ENCODE peak calls at places on chromosomes 13 and 19, in four cellular contexts. One of them, this sample, is unnamed.

GRCh38 chr19:28292822-28293500 is 920.0 kb downstream of the UQCRFS1 start:
- DNase-seq in K562: no peak
- DNase-seq in H1: no peak
- DNase-seq in HepG2: no peak
- DNase-seq in this sample: no peak

GRCh38 chr19:39778763-39779162 is at the start of gene LEUTX:
- DNase-seq in HepG2: no peak
- DNase-seq in K562: no peak
- DNase-seq in H1: no peak
- DNase-seq in this sample: no peak

GRCh38 chr19:28242317-28242927 is 970.5 kb downstream of the UQCRFS1 start:
- DNase-seq in K562: peak; percentile 77
- DNase-seq in HepG2: no peak
- DNase-seq in H1: no peak
- DNase-seq in this sample: peak; percentile 23

GRCh38 chr13:86906458-86906857 is 764.7 kb upstream of the SLITRK5 start:
- DNase-seq in K562: no peak
- DNase-seq in H1: no peak
- DNase-seq in HepG2: no peak
- DNase-seq in this sample: no peak

GRCh38 chr13:34116651-34117050 is 298.7 kb downstream of the RFC3 start:
- DNase-seq in H1: no peak
- DNase-seq in K562: no peak
- DNase-seq in HepG2: no peak
- DNase-seq in this sample: no peak

GRCh38 chr13:48586591-48587103 is 53.8 kb upstream of the RCBTB2 start:
- DNase-seq in H1: no peak
- DNase-seq in HepG2: no peak
- DNase-seq in K562: peak; percentile 10
- DNase-seq in this sample: no peak

GRCh38 chr19:42286349-42287016 is 15.4 kb upstream of the PRR19 start:
- DNase-seq in K562: peak; percentile 66
- DNase-seq in HepG2: no peak
- DNase-seq in H1: no peak
- DNase-seq in this sample: no peak

GRCh38 chr19:31591258-31591657 is 242.0 kb upstream of the TSHZ3 start:
- DNase-seq in H1: no peak
- DNase-seq in HepG2: no peak
- DNase-seq in K562: no peak
- DNase-seq in this sample: no peak

GRCh38 chr19:55493052-55493649 is 4.9 kb downstream of the SSC5D start:
- DNase-seq in K562: no peak
- DNase-seq in HepG2: no peak
- DNase-seq in H1: no peak
- DNase-seq in this sample: no peak

GRCh38 chr13:108377646-108378206 is 108.2 kb downstream of the TNFSF13B start:
- DNase-seq in H1: no peak
- DNase-seq in K562: no peak
- DNase-seq in HepG2: no peak
- DNase-seq in this sample: no peak
- TF ChIP-seq RFX5 in H1: no peak
- TF ChIP-seq RFX5 in K562: no peak
- TF ChIP-seq RFX5 in HepG2: no peak
- TF ChIP-seq RFX5 in this sample: no peak

GRCh38 chr19:1465191-1466016 is 13.6 kb downstream of the C19orf25 start:
- DNase-seq in K562: no peak
- DNase-seq in H1: no peak
- DNase-seq in HepG2: no peak
- DNase-seq in this sample: no peak
- TF ChIP-seq USF2 in K562: no peak
- TF ChIP-seq USF2 in H1: no peak
- TF ChIP-seq USF2 in HepG2: no peak
- TF ChIP-seq USF2 in this sample: no peak

DNA sequence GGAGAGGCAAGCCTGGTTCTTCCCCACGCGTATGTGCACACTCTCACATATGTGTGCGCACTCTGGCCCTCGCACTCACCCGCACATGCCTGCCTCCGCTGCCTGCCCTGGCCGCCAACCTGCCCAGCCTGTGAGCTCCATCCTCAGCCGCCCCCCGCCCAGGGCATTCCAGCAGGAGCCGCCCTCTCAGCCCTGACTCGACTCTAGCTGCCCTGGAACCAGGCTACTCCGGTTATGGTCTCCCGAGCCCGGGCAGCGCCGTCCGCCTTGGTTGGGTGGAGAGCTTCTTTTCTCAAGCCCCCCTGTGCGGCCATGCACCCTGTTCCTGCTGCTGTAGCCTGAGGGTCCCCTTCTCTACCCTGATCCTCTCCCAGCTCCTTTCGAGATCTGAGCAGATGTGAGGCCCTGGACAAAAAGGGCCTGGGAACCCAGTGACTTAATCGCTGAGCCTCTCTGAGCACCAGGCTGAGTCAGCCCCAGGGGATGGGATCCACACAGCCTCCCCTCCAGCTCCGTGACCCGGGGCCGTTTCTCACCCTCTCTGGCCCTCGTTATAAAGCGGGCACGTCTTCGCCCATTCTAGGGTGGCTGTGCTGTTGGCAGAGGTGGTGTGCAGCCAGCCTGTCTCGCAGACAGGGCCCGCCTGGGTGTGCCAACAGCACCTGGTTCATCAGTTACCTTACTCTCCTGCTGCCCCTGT is 191.5 kb downstream of the TEX29 start:
- DNase-seq in K562: no peak
- DNase-seq in HepG2: no peak
- DNase-seq in H1: no peak
- DNase-seq in this sample: no peak
- TF ChIP-seq PHF8 in K562: no peak
- TF ChIP-seq PHF8 in HepG2: no peak
- TF ChIP-seq PHF8 in H1: no peak
- TF ChIP-seq PHF8 in this sample: no peak

GRCh38 chr13:30755678-30756077 is 20.3 kb downstream of the ALOX5AP start:
- DNase-seq in H1: no peak
- DNase-seq in K562: no peak
- DNase-seq in HepG2: no peak
- DNase-seq in this sample: no peak

GRCh38 chr13:30763786-30764440 is 28.6 kb downstream of the ALOX5AP start:
- DNase-seq in HepG2: no peak
- DNase-seq in H1: no peak
- DNase-seq in K562: no peak
- DNase-seq in this sample: no peak

GRCh38 chr13:30757026-30757425 is 21.7 kb downstream of the ALOX5AP start:
- DNase-seq in K562: no peak
- DNase-seq in H1: no peak
- DNase-seq in HepG2: no peak
- DNase-seq in this sample: no peak

GRCh38 chr13:30762643-30763042 is 27.3 kb downstream of the ALOX5AP start:
- DNase-seq in HepG2: no peak
- DNase-seq in K562: no peak
- DNase-seq in H1: no peak
- DNase-seq in this sample: no peak

DNA sequence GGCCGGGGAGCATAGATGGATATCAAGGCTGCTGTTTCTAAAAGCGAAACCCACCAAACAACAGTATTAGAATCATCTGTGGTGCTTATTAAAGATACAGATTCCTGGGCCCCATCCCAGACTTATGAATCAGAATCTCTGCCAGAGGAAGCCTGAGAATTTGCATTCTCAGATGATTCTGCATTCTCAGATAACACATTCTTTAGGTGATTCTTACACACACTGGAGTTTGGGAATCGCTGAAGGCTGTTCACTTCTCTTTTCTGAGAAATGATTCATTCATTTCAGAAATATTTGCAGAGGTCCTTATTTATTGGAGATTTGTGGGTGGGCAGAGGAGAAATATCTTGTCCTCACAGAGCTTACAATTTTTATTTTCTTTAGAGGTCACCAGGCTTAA is 24.4 kb downstream of the ALOX5AP start:
- DNase-seq in H1: no peak
- DNase-seq in K562: no peak
- DNase-seq in HepG2: no peak
- DNase-seq in this sample: no peak
- TF ChIP-seq RFX5 in H1: no peak
- TF ChIP-seq RFX5 in K562: no peak
- TF ChIP-seq RFX5 in HepG2: no peak
- TF ChIP-seq RFX5 in this sample: no peak

GRCh38 chr19:18377026-18377425 is 8.9 kb upstream of the GDF15 start:
- DNase-seq in H1: no peak
- DNase-seq in K562: no peak
- DNase-seq in HepG2: no peak
- DNase-seq in this sample: no peak

GRCh38 chr19:18373407-18373891 is 12.5 kb upstream of the GDF15 start:
- DNase-seq in HepG2: no peak
- DNase-seq in H1: no peak
- DNase-seq in K562: no peak
- DNase-seq in this sample: no peak

GRCh38 chr19:18368504-18369222 is 17.3 kb upstream of the GDF15 start:
- DNase-seq in K562: peak; percentile 23
- DNase-seq in H1: no peak
- DNase-seq in HepG2: peak; percentile 39
- DNase-seq in this sample: no peak

GRCh38 chr19:18373892-18374629 is 11.9 kb upstream of the GDF15 start:
- DNase-seq in K562: peak; percentile 96
- DNase-seq in HepG2: peak; percentile 95
- DNase-seq in H1: peak; percentile 81
- DNase-seq in this sample: peak; percentile 74
- TF ChIP-seq USF2 in K562: peak; percentile 93
- TF ChIP-seq USF2 in HepG2: peak; percentile 87
- TF ChIP-seq USF2 in H1: peak; percentile 93
- TF ChIP-seq USF2 in this sample: peak; percentile 95

GRCh38 chr13:111924676-111925075 is 142.3 kb upstream of the SOX1 start:
- DNase-seq in HepG2: no peak
- DNase-seq in K562: no peak
- DNase-seq in H1: no peak
- DNase-seq in this sample: no peak

GRCh38 chr13:111919826-111920225 is 147.1 kb upstream of the SOX1 start:
- DNase-seq in HepG2: no peak
- DNase-seq in K562: no peak
- DNase-seq in H1: no peak
- DNase-seq in this sample: no peak

GRCh38 chr13:111920306-111920931 is 146.5 kb upstream of the SOX1 start:
- DNase-seq in HepG2: no peak
- DNase-seq in H1: no peak
- DNase-seq in K562: no peak
- DNase-seq in this sample: no peak

GRCh38 chr13:111920932-111921705 is 145.8 kb upstream of the SOX1 start:
- DNase-seq in H1: no peak
- DNase-seq in K562: no peak
- DNase-seq in HepG2: no peak
- DNase-seq in this sample: no peak

DNA sequence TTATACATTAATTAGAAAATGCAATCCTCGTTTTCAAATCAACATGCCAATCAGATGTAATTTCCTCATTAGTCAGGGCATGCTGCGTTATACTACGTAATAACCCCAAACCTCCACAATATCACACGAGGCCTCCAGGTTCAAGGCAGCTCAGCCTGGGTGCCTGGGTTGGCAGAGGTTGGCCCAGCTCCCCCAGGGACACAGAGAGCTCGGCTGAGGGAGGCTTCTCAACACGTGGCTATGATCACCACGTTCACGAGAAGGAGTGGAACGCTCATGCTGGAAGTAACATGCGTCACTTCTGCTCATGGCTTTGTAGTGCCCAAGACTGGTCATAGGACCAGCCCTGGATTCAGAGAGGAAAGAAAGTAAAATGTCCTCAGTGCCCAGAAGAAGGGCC is 144.9 kb upstream of the SOX1 start:
- DNase-seq in H1: no peak
- DNase-seq in K562: no peak
- DNase-seq in HepG2: no peak
- DNase-seq in this sample: no peak
- TF ChIP-seq PHF8 in H1: no peak
- TF ChIP-seq PHF8 in K562: no peak
- TF ChIP-seq PHF8 in HepG2: no peak
- TF ChIP-seq PHF8 in this sample: no peak

DNA sequence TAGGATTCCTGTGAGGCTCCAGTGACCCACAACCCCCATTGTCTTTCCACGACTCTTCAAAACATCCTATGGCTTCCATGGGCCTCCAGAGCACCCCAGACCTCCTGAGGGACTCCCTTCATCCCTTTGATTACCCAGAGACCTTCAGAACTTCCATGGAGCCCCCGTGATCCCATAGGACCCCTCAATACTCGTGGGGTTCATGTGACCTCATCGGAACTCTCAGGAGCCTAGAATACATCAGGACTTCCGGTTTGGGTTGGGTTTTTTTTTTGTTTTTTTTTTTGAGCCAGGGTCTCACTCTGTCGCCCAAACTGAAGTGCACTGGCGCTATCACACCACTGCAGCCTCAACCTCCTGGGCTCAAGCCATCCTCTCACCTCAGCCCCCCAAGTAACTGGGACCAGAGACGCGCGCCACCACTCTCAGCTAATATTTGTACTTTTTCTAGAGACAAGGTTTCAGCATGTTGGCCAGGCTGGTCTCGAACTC is 778 bp downstream of the ALDH16A1 start:
- DNase-seq in H1: no peak
- DNase-seq in HepG2: no peak
- DNase-seq in K562: peak; percentile 70
- DNase-seq in this sample: no peak
- TF ChIP-seq RFX5 in H1: no peak
- TF ChIP-seq RFX5 in HepG2: no peak
- TF ChIP-seq RFX5 in K562: no peak
- TF ChIP-seq RFX5 in this sample: no peak

GRCh38 chr19:1251233-1251502 is 2.8 kb downstream of the MIDN start:
- DNase-seq in H1: no peak
- DNase-seq in HepG2: peak; percentile 37
- DNase-seq in K562: no peak
- DNase-seq in this sample: no peak
- TF ChIP-seq USF2 in H1: no peak
- TF ChIP-seq USF2 in HepG2: no peak
- TF ChIP-seq USF2 in K562: no peak
- TF ChIP-seq USF2 in this sample: no peak

DNA sequence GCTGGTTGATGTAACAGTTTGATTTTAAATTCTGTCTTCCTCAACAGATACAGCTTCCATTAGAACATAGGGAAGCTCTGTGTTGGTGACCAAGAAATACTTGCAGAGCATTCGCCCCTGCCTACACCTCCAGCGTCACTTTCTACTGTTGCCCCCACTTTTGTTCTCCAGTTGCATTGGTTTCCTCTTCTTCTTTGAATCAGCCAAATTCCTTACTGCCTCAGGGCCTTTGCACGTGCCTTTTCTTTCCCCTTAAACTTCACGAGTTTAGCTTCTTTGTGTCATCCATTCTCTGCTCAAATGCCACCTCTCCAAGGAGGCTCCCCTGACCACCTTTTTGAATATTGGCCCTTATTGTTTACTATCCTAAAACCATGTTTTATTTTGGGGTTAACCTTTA is 5.7 kb downstream of the KLK5 start:
- DNase-seq in K562: no peak
- DNase-seq in H1: no peak
- DNase-seq in HepG2: no peak
- DNase-seq in this sample: no peak
- TF ChIP-seq PHF8 in K562: no peak
- TF ChIP-seq PHF8 in H1: no peak
- TF ChIP-seq PHF8 in HepG2: no peak
- TF ChIP-seq PHF8 in this sample: no peak

GRCh38 chr19:5293607-5294089 is 47.0 kb downstream of the PTPRS start:
- DNase-seq in HepG2: no peak
- DNase-seq in H1: no peak
- DNase-seq in K562: peak; percentile 38
- DNase-seq in this sample: no peak
- TF ChIP-seq RFX5 in HepG2: no peak
- TF ChIP-seq RFX5 in H1: no peak
- TF ChIP-seq RFX5 in K562: no peak
- TF ChIP-seq RFX5 in this sample: no peak